ENCODE peak calls at places on chromosomes 4 and X, in five cellular contexts. Z is T1000; V is NCI-H345; R is H54; X is activated T-cell treated with anti-CD3 and anti-CD28 coated beads, Interleukin-2, amount 50 U/mL, for 1 hour. G is an unnamed sample.
A peak's percentile ranks its signal among the peaks of the same experiment; 100 is the strongest.

GRCh38 chrX:7147431-7147977 is at the start of gene STS:
- DNase-seq in Z (no peak), V (peak; percentile 40), X (peak; percentile 67), R (no peak), G (peak; percentile 12)

GRCh38 chrX:36909584-36909983 is 98.6 kb upstream of the FAM47C start:
- DNase-seq in Z (no peak), R (no peak), X (no peak), V (no peak), G (no peak)

GRCh38 chr4:76716020-76716419 is 181.9 kb downstream of the SOWAHB start:
- DNase-seq in R (no peak), X (no peak), Z (no peak), V (no peak), G (no peak)

GRCh38 chrX:139429913-139430312 is 100.6 kb upstream of the F9 start:
- DNase-seq in R (no peak), Z (no peak), V (no peak), X (no peak), G (no peak)

GRCh38 chrX:83916525-83916924 is 55.6 kb downstream of the CYLC1 start:
- DNase-seq in R (no peak), V (no peak), Z (no peak), X (no peak), G (peak; percentile 9)

GRCh38 chr4:69058410-69059059 is 37.7 kb upstream of the UGT2B7 start:
- DNase-seq in V (no peak), Z (no peak), R (no peak), X (no peak), G (no peak)

GRCh38 chr4:67875011-67875410 is 8.8 kb downstream of the TMPRSS11D start:
- DNase-seq in X (no peak), Z (no peak), R (no peak), V (no peak), G (no peak)

GRCh38 chrX:78024349-78025108 is 55.1 kb upstream of the PGAM4 start:
- DNase-seq in R (peak; percentile 24), V (peak; percentile 17), Z (no peak), X (peak; percentile 32), G (no peak)

GRCh38 chrX:2458309-2458708 is 42.5 kb downstream of the DHRSX start:
- DNase-seq in Z (no peak), X (no peak), V (no peak), R (no peak), G (no peak)